ENCODE peak calls at places on chromosome 12, in six cellular contexts. C is H9, L is GM12878, T is neural progenitor cell, S is HCT116, A is PC-3. R is an unnamed sample. For H3K79me2 and H3K4me1, the result is how much of the 10 kb centered on the place peaks cover.

GRCh38 chr12:24911284-24911791 is 37.6 kb downstream of the BCAT1 start:
- DNase-seq in S (no peak), L (no peak), A (no peak), C (no peak), T (no peak), R (no peak)

GRCh38 chr12:88952543-88952942 is 372.3 kb upstream of the KITLG start:
- DNase-seq in T (no peak), S (peak), A (peak), C (no peak), L (no peak), R (no peak)

GRCh38 chr12:52058631-52059324 is 7.5 kb downstream of the NR4A1 start:
- DNase-seq in L (no peak), C (no peak), S (no peak), A (no peak), T (no peak), R (no peak)

GRCh38 chr12:118271770-118272417 is 100.8 kb downstream of the TAOK3 start:
- DNase-seq in L (no peak), C (no peak), T (no peak), S (no peak), A (peak), R (no peak)

GRCh38 chr12:120196363-120196762 is 1.8 kb upstream of the GCN1 start:
- DNase-seq in C (no peak), L (no peak), A (no peak), T (no peak), S (no peak), R (no peak)

GRCh38 chr12:2582631-2583616 is 211.8 kb upstream of the FKBP4 start:
- DNase-seq in A (peak), L (no peak), S (peak), C (peak), T (peak), R (peak)

GRCh38 chr12:27931390-27931789 is 41.1 kb downstream of the PTHLH start:
- DNase-seq in L (no peak), A (no peak), S (no peak), T (no peak), C (no peak), R (no peak)

GRCh38 chr12:99981639-99982190 is 3.0 kb downstream of the ANKS1B start:
- DNase-seq in T (no peak), S (no peak), A (no peak), C (no peak), L (no peak), R (no peak)

GRCh38 chr12:92597997-92598396 is 104.8 kb upstream of the PLEKHG7 start:
- DNase-seq in C (no peak), T (no peak), S (no peak), L (no peak), A (peak), R (no peak)

GRCh38 chr12:78018939-78019338 is 188.2 kb downstream of the NAV3 start:
- DNase-seq in T (no peak), L (no peak), A (no peak), S (no peak), C (no peak), R (no peak)

GRCh38 chr12:108516511-108517275 is 1.6 kb downstream of the FICD start:
- DNase-seq in C (peak), L (no peak), T (no peak), S (no peak), A (peak), R (peak)

GRCh38 chr12:131864469-131864868 is 30.0 kb upstream of the ULK1 start:
- DNase-seq in T (no peak), S (no peak), A (no peak), C (no peak), L (no peak), R (no peak)

GRCh38 chr12:131116437-131117117 is 162.9 kb downstream of the ADGRD1 start:
- DNase-seq in L (no peak), S (no peak), A (peak), C (peak), T (peak), R (no peak)

GRCh38 chr12:88544991-88545684 is 35.1 kb downstream of the KITLG start:
- DNase-seq in L (no peak), T (no peak), S (no peak), A (no peak), C (no peak), R (no peak)

GRCh38 chr12:93743229-93743998 is 66.2 kb downstream of the CRADD start:
- DNase-seq in C (no peak), A (no peak), T (no peak), L (no peak), S (no peak), R (no peak)

GRCh38 chr12:66066071-66066928 is 64.2 kb downstream of the LLPH start:
- DNase-seq in C (no peak), T (peak), L (peak), S (no peak), A (no peak), R (no peak)

GRCh38 chr12:108629156-108629555 is 4.5 kb downstream of the SELPLG start:
- DNase-seq in L (no peak), S (no peak), A (no peak), T (no peak), C (no peak), R (no peak)

GRCh38 chr12:22229652-22230279 is 104.7 kb downstream of the ST8SIA1 start:
- DNase-seq in C (no peak), L (no peak), T (no peak), A (no peak), S (no peak), R (no peak)

GRCh38 chr12:10453144-10453543 is at the start of gene KLRC1:
- DNase-seq in S (no peak), C (no peak), T (no peak), A (peak), L (no peak), R (no peak)

GRCh38 chr12:130971871-130972588 is 18.3 kb downstream of the ADGRD1 start:
- DNase-seq in A (no peak), C (no peak), L (no peak), T (no peak), S (no peak), R (no peak)

GRCh38 chr12:31035226-31035625 is 38.4 kb upstream of the DDX11 start:
- DNase-seq in C (no peak), A (no peak), L (no peak), T (no peak), S (no peak), R (no peak)

GRCh38 chr12:5176058-5176457 is 132.4 kb downstream of the KCNA5 start:
- DNase-seq in S (no peak), C (no peak), A (no peak), L (no peak), T (no peak), R (no peak)

GRCh38 chr12:66662729-66663128 is 16.1 kb downstream of the GRIP1 start:
- DNase-seq in C (no peak), A (peak), S (no peak), T (no peak), L (no peak), R (no peak)

GRCh38 chr12:57299514-57300016 is 48.6 kb upstream of the STAC3 start:
- DNase-seq in L (no peak), S (no peak), C (no peak), A (peak), T (no peak), R (no peak)

GRCh38 chr12:110002691-110003515 is 3.7 kb downstream of the ANKRD13A start:
- DNase-seq in C (no peak), A (peak), S (no peak), T (no peak), L (no peak), R (no peak)
- H3K79me2 ChIP-seq in C (under half), A (half or more), S (under half), T (under half), L (half or more), R (half or more)

GRCh38 chr12:124391340-124392261 is 96.7 kb downstream of the RFLNA start:
- DNase-seq in L (peak), A (peak), C (no peak), T (no peak), S (peak), R (peak)
- H3K9ac ChIP-seq in L (peak), A (peak), C (no peak), T (no peak), S (peak), R (peak)

GRCh38 chr12:802242-802995 is 50.0 kb downstream of the WNK1 start:
- DNase-seq in A (no peak), T (no peak), S (no peak), C (no peak), L (no peak), R (no peak)
- H3K4me1 ChIP-seq in A (under half), T (under half), S (under half), C (under half), L (under half), R (half or more)

DNA sequence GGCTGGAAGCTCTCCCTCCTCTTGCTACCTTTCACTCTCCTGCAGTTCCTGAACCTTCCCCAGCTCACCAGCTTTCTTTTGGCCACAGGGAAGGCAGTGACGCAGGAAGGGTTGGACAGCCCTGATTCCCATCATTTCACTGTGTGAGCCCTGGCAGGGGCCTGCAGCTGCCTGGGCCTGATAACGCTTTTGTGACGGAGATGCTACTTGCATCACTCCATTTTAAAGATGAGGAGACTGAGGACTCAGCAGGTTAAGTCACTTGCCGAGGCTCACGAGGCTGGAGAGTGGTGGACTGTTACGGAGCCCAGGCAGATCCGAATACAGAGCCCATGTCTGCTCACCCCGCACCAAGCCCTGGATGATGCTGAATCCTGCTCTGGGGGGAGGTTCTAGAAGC is 145.3 kb downstream of the RBM19 start:
- DNase-seq in C (no peak), T (no peak), L (no peak), A (no peak), S (no peak), R (no peak)
- H3K79me2 ChIP-seq in C (under half), T (under half), L (under half), A (under half), S (under half), R (under half)

GRCh38 chr12:68896881-68897540 is 36.0 kb downstream of the CPM start:
- DNase-seq in C (no peak), L (peak), T (no peak), S (no peak), A (no peak), R (peak)
- H3K9ac ChIP-seq in C (no peak), L (no peak), T (no peak), S (no peak), A (no peak), R (no peak)

GRCh38 chr12:46494424-46494823 is 121.9 kb upstream of the SLC38A2 start:
- DNase-seq in S (no peak), L (no peak), C (no peak), A (peak), T (no peak), R (no peak)
- H3K4me1 ChIP-seq in S (half or more), L (under half), C (under half), A (under half), T (under half), R (under half)

R was measured in Karpas-422.